ENCODE peak calls at places on chromosome 5, in five cellular contexts. One of them, this sample, is unnamed.

GRCh38 chr5:17190242-17190778 is 27.1 kb upstream of the BASP1 start:
- DNase-seq in A549: peak; percentile 33
- DNase-seq in HCT116: peak; percentile 46
- DNase-seq in K562: peak; percentile 19
- DNase-seq in GM12878: no peak
- DNase-seq in this sample: peak; percentile 80

GRCh38 chr5:78624011-78624541 is 24.5 kb downstream of the LHFPL2 start:
- DNase-seq in A549: no peak
- DNase-seq in HCT116: no peak
- DNase-seq in K562: no peak
- DNase-seq in GM12878: no peak
- DNase-seq in this sample: no peak

GRCh38 chr5:86983208-86983607 is 284.5 kb upstream of the RASA1 start:
- DNase-seq in A549: no peak
- DNase-seq in HCT116: no peak
- DNase-seq in K562: no peak
- DNase-seq in GM12878: no peak
- DNase-seq in this sample: no peak

GRCh38 chr5:128227984-128228383 is 144.4 kb downstream of the SLC12A2 start:
- DNase-seq in A549: no peak
- DNase-seq in HCT116: peak; percentile 18
- DNase-seq in K562: no peak
- DNase-seq in GM12878: no peak
- DNase-seq in this sample: no peak

GRCh38 chr5:88692979-88693932 is 189.7 kb downstream of the MEF2C start:
- DNase-seq in A549: no peak
- DNase-seq in HCT116: no peak
- DNase-seq in K562: no peak
- DNase-seq in GM12878: no peak
- DNase-seq in this sample: peak; percentile 85

GRCh38 chr5:36690041-36690941 is 83.9 kb downstream of the SLC1A3 start:
- DNase-seq in A549: peak; percentile 85
- DNase-seq in HCT116: peak; percentile 81
- DNase-seq in K562: peak; percentile 82
- DNase-seq in GM12878: peak; percentile 42
- DNase-seq in this sample: peak; percentile 96

GRCh38 chr5:37851305-37851704 is 11.5 kb upstream of the GDNF start:
- DNase-seq in A549: no peak
- DNase-seq in HCT116: no peak
- DNase-seq in K562: no peak
- DNase-seq in GM12878: no peak
- DNase-seq in this sample: no peak

GRCh38 chr5:179668404-179668803 is 12.4 kb downstream of the CBY3 start:
- DNase-seq in A549: peak; percentile 47
- DNase-seq in HCT116: peak; percentile 48
- DNase-seq in K562: peak; percentile 75
- DNase-seq in GM12878: no peak
- DNase-seq in this sample: peak; percentile 93

GRCh38 chr5:92749943-92750342 is 831.1 kb downstream of the NR2F1-AS1 start:
- DNase-seq in A549: peak; percentile 13
- DNase-seq in HCT116: peak; percentile 45
- DNase-seq in K562: no peak
- DNase-seq in GM12878: no peak
- DNase-seq in this sample: peak; percentile 59

GRCh38 chr5:43204958-43205357 is 12.9 kb downstream of the NIM1K start:
- DNase-seq in A549: no peak
- DNase-seq in HCT116: no peak
- DNase-seq in K562: no peak
- DNase-seq in GM12878: no peak
- DNase-seq in this sample: no peak

GRCh38 chr5:22238047-22238446 is 615.1 kb downstream of the CDH12 start:
- DNase-seq in A549: no peak
- DNase-seq in HCT116: no peak
- DNase-seq in K562: no peak
- DNase-seq in GM12878: no peak
- DNase-seq in this sample: no peak

GRCh38 chr5:53983568-53984465 is 326.6 kb downstream of the ARL15 start:
- DNase-seq in A549: peak; percentile 13
- DNase-seq in HCT116: no peak
- DNase-seq in K562: no peak
- DNase-seq in GM12878: no peak
- DNase-seq in this sample: no peak

GRCh38 chr5:98602534-98603112 is 170.8 kb upstream of the RGMB start:
- DNase-seq in A549: no peak
- DNase-seq in HCT116: no peak
- DNase-seq in K562: no peak
- DNase-seq in GM12878: no peak
- DNase-seq in this sample: no peak

GRCh38 chr5:81838307-81838906 is 87.5 kb upstream of the SSBP2 start:
- DNase-seq in A549: no peak
- DNase-seq in HCT116: peak; percentile 28
- DNase-seq in K562: peak; percentile 66
- DNase-seq in GM12878: no peak
- DNase-seq in this sample: peak; percentile 73

GRCh38 chr5:81783401-81783800 is 32.5 kb upstream of the SSBP2 start:
- DNase-seq in A549: no peak
- DNase-seq in HCT116: no peak
- DNase-seq in K562: no peak
- DNase-seq in GM12878: no peak
- DNase-seq in this sample: no peak

GRCh38 chr5:132677191-132677590 is 3.4 kb downstream of the IL4 start:
- DNase-seq in A549: peak; percentile 97
- DNase-seq in HCT116: peak; percentile 79
- DNase-seq in K562: peak; percentile 60
- DNase-seq in GM12878: no peak
- DNase-seq in this sample: peak; percentile 31

GRCh38 chr5:144318460-144318859 is 147.8 kb downstream of the KCTD16 start:
- DNase-seq in A549: no peak
- DNase-seq in HCT116: no peak
- DNase-seq in K562: no peak
- DNase-seq in GM12878: no peak
- DNase-seq in this sample: peak; percentile 53

GRCh38 chr5:169542811-169543210 is 40.8 kb upstream of the SPDL1 start:
- DNase-seq in A549: no peak
- DNase-seq in HCT116: no peak
- DNase-seq in K562: no peak
- DNase-seq in GM12878: no peak
- DNase-seq in this sample: no peak

GRCh38 chr5:133389066-133389590 is 223.2 kb downstream of the FSTL4 start:
- DNase-seq in A549: no peak
- DNase-seq in HCT116: no peak
- DNase-seq in K562: no peak
- DNase-seq in GM12878: no peak
- DNase-seq in this sample: no peak

GRCh38 chr5:107542428-107542827 is 128.3 kb downstream of the EFNA5 start:
- DNase-seq in A549: peak; percentile 86
- DNase-seq in HCT116: peak; percentile 54
- DNase-seq in K562: no peak
- DNase-seq in GM12878: peak; percentile 52
- DNase-seq in this sample: no peak

GRCh38 chr5:97021416-97021815 is 85.5 kb downstream of the LNPEP start:
- DNase-seq in A549: no peak
- DNase-seq in HCT116: no peak
- DNase-seq in K562: no peak
- DNase-seq in GM12878: no peak
- DNase-seq in this sample: no peak

GRCh38 chr5:52497133-52497693 is 290.5 kb upstream of the ITGA1 start:
- DNase-seq in A549: no peak
- DNase-seq in HCT116: no peak
- DNase-seq in K562: no peak
- DNase-seq in GM12878: no peak
- DNase-seq in this sample: no peak

GRCh38 chr5:151950681-151951080 is 26.0 kb upstream of the GLRA1 start:
- DNase-seq in A549: no peak
- DNase-seq in HCT116: no peak
- DNase-seq in K562: no peak
- DNase-seq in GM12878: no peak
- DNase-seq in this sample: no peak

GRCh38 chr5:55853271-55853670 is 2.1 kb downstream of the IL31RA start:
- DNase-seq in A549: no peak
- DNase-seq in HCT116: no peak
- DNase-seq in K562: no peak
- DNase-seq in GM12878: no peak
- DNase-seq in this sample: no peak

GRCh38 chr5:168013546-168013945 is 277.9 kb upstream of the WWC1 start:
- DNase-seq in A549: no peak
- DNase-seq in HCT116: no peak
- DNase-seq in K562: no peak
- DNase-seq in GM12878: no peak
- DNase-seq in this sample: no peak

GRCh38 chr5:135324897-135325650 is 74.0 kb downstream of the MACROH2A1 start:
- DNase-seq in A549: no peak
- DNase-seq in HCT116: no peak
- DNase-seq in K562: peak; percentile 33
- DNase-seq in GM12878: no peak
- DNase-seq in this sample: no peak

GRCh38 chr5:168327994-168328393 is 36.5 kb downstream of the WWC1 start:
- DNase-seq in A549: no peak
- DNase-seq in HCT116: no peak
- DNase-seq in K562: no peak
- DNase-seq in GM12878: no peak
- DNase-seq in this sample: no peak

GRCh38 chr5:80189201-80189600 is 66.6 kb downstream of the SERINC5 start:
- DNase-seq in A549: no peak
- DNase-seq in HCT116: no peak
- DNase-seq in K562: no peak
- DNase-seq in GM12878: no peak
- DNase-seq in this sample: peak; percentile 34

GRCh38 chr5:95988094-95988493 is 26.4 kb upstream of the ELL2 start:
- DNase-seq in A549: no peak
- DNase-seq in HCT116: no peak
- DNase-seq in K562: no peak
- DNase-seq in GM12878: no peak
- DNase-seq in this sample: peak; percentile 2

GRCh38 chr5:14364576-14365472 is 216.8 kb upstream of the OTULINL start:
- DNase-seq in A549: peak; percentile 13
- DNase-seq in HCT116: peak; percentile 13
- DNase-seq in K562: peak; percentile 32
- DNase-seq in GM12878: no peak
- DNase-seq in this sample: peak; percentile 89

GRCh38 chr5:14735944-14736343 is 71.4 kb downstream of the OTULIN start:
- DNase-seq in A549: no peak
- DNase-seq in HCT116: no peak
- DNase-seq in K562: no peak
- DNase-seq in GM12878: no peak
- DNase-seq in this sample: no peak

GRCh38 chr5:100424017-100424416 is 111.2 kb upstream of the FAM174A start:
- DNase-seq in A549: no peak
- DNase-seq in HCT116: no peak
- DNase-seq in K562: peak; percentile 8
- DNase-seq in GM12878: no peak
- DNase-seq in this sample: no peak

GRCh38 chr5:42876375-42876844 is 64.7 kb upstream of the SELENOP start:
- DNase-seq in A549: no peak
- DNase-seq in HCT116: no peak
- DNase-seq in K562: peak; percentile 75
- DNase-seq in GM12878: no peak
- DNase-seq in this sample: no peak

GRCh38 chr5:17154211-17154996 is 63.0 kb upstream of the BASP1 start:
- DNase-seq in A549: peak; percentile 41
- DNase-seq in HCT116: no peak
- DNase-seq in K562: no peak
- DNase-seq in GM12878: no peak
- DNase-seq in this sample: no peak

GRCh38 chr5:96816430-96816939 is 8.7 kb upstream of the ERAP1 start:
- DNase-seq in A549: no peak
- DNase-seq in HCT116: no peak
- DNase-seq in K562: no peak
- DNase-seq in GM12878: peak; percentile 90
- DNase-seq in this sample: peak; percentile 66

DNA sequence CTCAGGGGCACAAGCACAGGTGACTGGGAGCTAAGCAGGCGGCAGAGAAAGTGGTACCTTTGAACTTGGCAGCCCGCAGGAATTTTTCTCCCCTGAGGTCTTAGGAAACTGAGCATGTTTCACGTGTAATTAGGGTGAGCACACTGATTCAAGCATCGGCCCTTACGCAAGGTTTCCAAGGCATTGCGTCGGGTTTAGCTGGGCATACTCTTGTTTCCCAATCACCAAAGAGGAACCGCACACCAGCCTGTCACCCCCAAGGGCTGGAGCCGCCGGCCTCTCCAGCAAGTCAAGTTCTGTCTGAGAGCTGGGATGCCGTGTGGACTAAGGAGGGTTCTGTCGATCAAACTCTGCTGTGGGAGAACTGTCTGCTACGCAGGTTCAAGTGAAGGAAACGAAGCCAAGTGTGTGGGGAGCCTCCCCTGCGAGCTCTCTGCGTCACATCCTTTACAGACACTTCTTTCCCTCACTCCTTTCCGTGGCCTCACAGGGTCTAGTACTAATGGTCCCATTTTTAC is 53.0 kb downstream of the ERGIC1 start:
- DNase-seq in A549: no peak
- DNase-seq in HCT116: no peak
- DNase-seq in K562: no peak
- DNase-seq in GM12878: no peak
- DNase-seq in this sample: no peak
- TF ChIP-seq REST in A549: no peak
- TF ChIP-seq REST in HCT116: no peak
- TF ChIP-seq REST in K562: no peak
- TF ChIP-seq REST in GM12878: no peak
- TF ChIP-seq REST in this sample: no peak

GRCh38 chr5:154038604-154039457 is at the start of the genes FAM114A2 and MFAP3:
- DNase-seq in A549: peak; percentile 95
- DNase-seq in HCT116: peak; percentile 77
- DNase-seq in K562: peak; percentile 92
- DNase-seq in GM12878: peak; percentile 64
- DNase-seq in this sample: peak; percentile 98
- TF ChIP-seq REST in A549: no peak
- TF ChIP-seq REST in HCT116: no peak
- TF ChIP-seq REST in K562: no peak
- TF ChIP-seq REST in GM12878: no peak
- TF ChIP-seq REST in this sample: no peak

GRCh38 chr5:59066367-59067163 is 483.7 kb downstream of the RAB3C start:
- DNase-seq in A549: no peak
- DNase-seq in HCT116: no peak
- DNase-seq in K562: no peak
- DNase-seq in GM12878: no peak
- DNase-seq in this sample: no peak

GRCh38 chr5:59067976-59068651 is 485.2 kb downstream of the RAB3C start:
- DNase-seq in A549: no peak
- DNase-seq in HCT116: no peak
- DNase-seq in K562: no peak
- DNase-seq in GM12878: no peak
- DNase-seq in this sample: no peak

GRCh38 chr5:59071755-59072549 is 489.1 kb downstream of the RAB3C start:
- DNase-seq in A549: no peak
- DNase-seq in HCT116: no peak
- DNase-seq in K562: no peak
- DNase-seq in GM12878: no peak
- DNase-seq in this sample: no peak

GRCh38 chr5:59065551-59065950 is 482.7 kb downstream of the RAB3C start:
- DNase-seq in A549: no peak
- DNase-seq in HCT116: no peak
- DNase-seq in K562: no peak
- DNase-seq in GM12878: no peak
- DNase-seq in this sample: no peak

GRCh38 chr5:59069438-59070079 is 486.7 kb downstream of the RAB3C start:
- DNase-seq in A549: peak; percentile 72
- DNase-seq in HCT116: no peak
- DNase-seq in K562: no peak
- DNase-seq in GM12878: no peak
- DNase-seq in this sample: no peak
- TF ChIP-seq REST in A549: no peak
- TF ChIP-seq REST in HCT116: no peak
- TF ChIP-seq REST in K562: no peak
- TF ChIP-seq REST in GM12878: no peak
- TF ChIP-seq REST in this sample: no peak

GRCh38 chr5:178434851-178435250 is 155.3 kb downstream of the COL23A1 start:
- DNase-seq in A549: no peak
- DNase-seq in HCT116: no peak
- DNase-seq in K562: no peak
- DNase-seq in GM12878: no peak
- DNase-seq in this sample: no peak
- TF ChIP-seq REST in A549: no peak
- TF ChIP-seq REST in HCT116: no peak
- TF ChIP-seq REST in K562: no peak
- TF ChIP-seq REST in GM12878: no peak
- TF ChIP-seq REST in this sample: no peak

This sample was measured in GM23338.